ENCODE peak calls at places on chromosomes 13 and 19, in eight cellular contexts. F, K, D, N, I, A, L and Z are unnamed samples.

GRCh38 chr19:35348909-35349611 is 1.4 kb downstream of the FFAR1 start:
- DNase-seq in F (no peak), K (peak; percentile 5), D (no peak), N (peak; percentile 11), I (no peak), A (no peak), L (no peak), Z (no peak)

GRCh38 chr19:5627395-5627904 is 4.6 kb downstream of the SAFB start:
- DNase-seq in F (no peak), K (no peak), D (no peak), N (no peak), I (no peak), A (no peak), L (peak; percentile 42), Z (peak; percentile 84)

GRCh38 chr19:50453243-50453642 is 20.6 kb downstream of the MYBPC2 start:
- DNase-seq in F (no peak), K (no peak), D (no peak), N (no peak), I (no peak), A (no peak), L (no peak), Z (no peak)

GRCh38 chr13:50348402-50348801 is 333.2 kb downstream of the KCNRG start:
- DNase-seq in F (no peak), K (no peak), D (no peak), N (no peak), I (no peak), A (no peak), L (no peak), Z (no peak)

GRCh38 chr19:4713384-4713951 is 10.2 kb downstream of the DPP9 start:
- DNase-seq in F (no peak), K (no peak), D (peak; percentile 91), N (no peak), I (no peak), A (no peak), L (no peak), Z (peak; percentile 85)

GRCh38 chr19:46487802-46488445 is 7.7 kb downstream of the PNMA8B start:
- DNase-seq in F (peak; percentile 58), K (peak; percentile 72), D (no peak), N (peak; percentile 85), I (no peak), A (peak; percentile 74), L (peak; percentile 82), Z (peak; percentile 79)

GRCh38 chr13:94309997-94310842 is 169.3 kb downstream of the DCT start:
- DNase-seq in F (no peak), K (no peak), D (no peak), N (no peak), I (no peak), A (no peak), L (no peak), Z (no peak)

GRCh38 chr13:73521291-73521626 is 462.5 kb downstream of the KLF5 start:
- DNase-seq in F (no peak), K (no peak), D (no peak), N (no peak), I (no peak), A (peak; percentile 52), L (peak; percentile 40), Z (no peak)

GRCh38 chr13:43835701-43836100 is 43.8 kb downstream of the CCDC122 start:
- DNase-seq in F (no peak), K (no peak), D (no peak), N (no peak), I (no peak), A (no peak), L (no peak), Z (no peak)

GRCh38 chr13:71661921-71662320 is 205.1 kb downstream of the DACH1 start:
- DNase-seq in F (no peak), K (no peak), D (no peak), N (no peak), I (no peak), A (no peak), L (no peak), Z (no peak)

GRCh38 chr13:54965881-54966280 is 1937.3 kb downstream of the OLFM4 start:
- DNase-seq in F (no peak), K (no peak), D (no peak), N (no peak), I (no peak), A (no peak), L (no peak), Z (no peak)

GRCh38 chr13:42110410-42111155 is 62.1 kb downstream of the DGKH start:
- DNase-seq in F (no peak), K (no peak), D (no peak), N (no peak), I (no peak), A (peak; percentile 71), L (peak; percentile 59), Z (no peak)

GRCh38 chr13:109123971-109124370 is 494.6 kb downstream of the MYO16 start:
- DNase-seq in F (no peak), K (no peak), D (no peak), N (no peak), I (no peak), A (no peak), L (no peak), Z (no peak)

GRCh38 chr19:40736661-40737060 is 13.6 kb downstream of the ACTMAP start:
- DNase-seq in F (no peak), K (no peak), D (no peak), N (no peak), I (no peak), A (no peak), L (no peak), Z (peak; percentile 28)

GRCh38 chr19:48629599-48630288 is 7.4 kb downstream of the DBP start:
- DNase-seq in F (no peak), K (no peak), D (no peak), N (no peak), I (no peak), A (no peak), L (no peak), Z (peak; percentile 76)

GRCh38 chr13:111184685-111185401 is 69.7 kb downstream of the ARHGEF7 start:
- DNase-seq in F (no peak), K (no peak), D (no peak), N (peak; percentile 47), I (no peak), A (peak; percentile 65), L (peak; percentile 71), Z (no peak)

GRCh38 chr19:1608414-1609391 is 3.4 kb upstream of the UQCR11 start:
- DNase-seq in F (no peak), K (no peak), D (peak; percentile 60), N (peak; percentile 37), I (no peak), A (peak; percentile 39), L (peak; percentile 54), Z (no peak)

GRCh38 chr19:4396949-4397783 is 3.2 kb downstream of the SH3GL1 start:
- DNase-seq in F (no peak), K (no peak), D (no peak), N (no peak), I (no peak), A (no peak), L (no peak), Z (peak; percentile 50)

GRCh38 chr19:13036366-13036976 is 41.2 kb downstream of the NFIX start:
- DNase-seq in F (no peak), K (no peak), D (peak; percentile 82), N (no peak), I (no peak), A (no peak), L (no peak), Z (peak; percentile 69)

GRCh38 chr19:54552913-54553310 is 20.7 kb upstream of the LILRA2 start:
- DNase-seq in F (no peak), K (no peak), D (no peak), N (no peak), I (no peak), A (no peak), L (peak; percentile 16), Z (no peak)

GRCh38 chr19:4976412-4977298 is 7.7 kb downstream of the KDM4B start:
- DNase-seq in F (no peak), K (peak; percentile 52), D (peak; percentile 22), N (no peak), I (peak; percentile 38), A (no peak), L (no peak), Z (peak; percentile 87)

GRCh38 chr19:17645339-17645963 is 42.7 kb downstream of the UNC13A start:
- DNase-seq in F (no peak), K (no peak), D (no peak), N (no peak), I (no peak), A (no peak), L (no peak), Z (no peak)

GRCh38 chr13:80276371-80277289 is 64.3 kb downstream of the SPRY2 start:
- DNase-seq in F (no peak), K (no peak), D (no peak), N (no peak), I (no peak), A (no peak), L (no peak), Z (no peak)

GRCh38 chr13:51733656-51734334 is 70.2 kb downstream of the DHRS12 start:
- DNase-seq in F (no peak), K (no peak), D (no peak), N (no peak), I (no peak), A (no peak), L (no peak), Z (no peak)

GRCh38 chr19:16970821-16971220 is 55.8 kb downstream of the CPAMD8 start:
- DNase-seq in F (no peak), K (no peak), D (no peak), N (no peak), I (no peak), A (no peak), L (no peak), Z (no peak)